ENCODE peak calls at places on chromosomes 16 and 17, in six cellular contexts. D is ovary, N is heart left ventricle, K is body of pancreas, G is tibial nerve, W is K562. R is an unnamed sample.

GRCh38 chr16:716768-717325 is 1.9 kb downstream of the METRN start:
- DNase-seq in D (no peak), N (no peak), K (no peak), G (no peak), W (no peak), R (no peak)

GRCh38 chr17:19265755-19266154 is 28.6 kb downstream of the EPN2 start:
- DNase-seq in D (no peak), N (no peak), K (no peak), G (no peak), W (no peak), R (no peak)

GRCh38 chr17:75910699-75911098 is 6.0 kb upstream of the MRPL38 start:
- DNase-seq in D (no peak), N (no peak), K (no peak), G (no peak), W (no peak), R (no peak)

GRCh38 chr16:2194852-2195315 is 1.5 kb downstream of the CASKIN1 start:
- DNase-seq in D (no peak), N (no peak), K (peak), G (no peak), W (no peak), R (no peak)

GRCh38 chr17:66548158-66548557 is 245.7 kb downstream of the PRKCA start:
- DNase-seq in D (no peak), N (no peak), K (no peak), G (no peak), W (no peak), R (no peak)

GRCh38 chr16:25289466-25289865 is 31.8 kb upstream of the ZKSCAN2 start:
- DNase-seq in D (no peak), N (no peak), K (no peak), G (no peak), W (no peak), R (no peak)

GRCh38 chr17:47726796-47727703 is 6.0 kb upstream of the TBX21 start:
- DNase-seq in D (peak), N (no peak), K (no peak), G (no peak), W (no peak), R (no peak)

GRCh38 chr16:3068486-3068885 is 3.0 kb downstream of the IL32 start:
- DNase-seq in D (no peak), N (no peak), K (no peak), G (no peak), W (no peak), R (no peak)

GRCh38 chr17:38728290-38728831 is 1.8 kb upstream of the CISD3 start:
- DNase-seq in D (no peak), N (no peak), K (no peak), G (no peak), W (no peak), R (no peak)

GRCh38 chr16:82653550-82654511 is 27.1 kb downstream of the CDH13 start:
- DNase-seq in D (no peak), N (no peak), K (no peak), G (no peak), W (no peak), R (peak)

GRCh38 chr16:66103245-66103644 is 263.2 kb upstream of the CDH5 start:
- DNase-seq in D (no peak), N (no peak), K (no peak), G (no peak), W (no peak), R (no peak)

GRCh38 chr17:39814497-39814896 is 49.6 kb downstream of the IKZF3 start:
- DNase-seq in D (no peak), N (no peak), K (no peak), G (no peak), W (no peak), R (no peak)

GRCh38 chr17:68048996-68049395 is 13.5 kb downstream of the KPNA2 start:
- DNase-seq in D (no peak), N (no peak), K (no peak), G (no peak), W (peak), R (no peak)

GRCh38 chr17:65730711-65731169 is 169.3 kb upstream of the AXIN2 start:
- DNase-seq in D (no peak), N (no peak), K (peak), G (no peak), W (no peak), R (no peak)

GRCh38 chr16:50290856-50291255 is 24.5 kb downstream of the ADCY7 start:
- DNase-seq in D (no peak), N (no peak), K (no peak), G (no peak), W (no peak), R (no peak)
- TF ChIP-seq POLR2A in D (no peak), N (no peak), K (no peak), G (no peak), W (no peak), R (no peak)

GRCh38 chr16:69327585-69328310 is 2.6 kb downstream of the PDF start:
- DNase-seq in D (no peak), N (no peak), K (no peak), G (no peak), W (no peak), R (no peak)

GRCh38 chr16:69328854-69329316 is 1.5 kb downstream of the PDF start:
- DNase-seq in D (no peak), N (no peak), K (no peak), G (no peak), W (no peak), R (no peak)

GRCh38 chr16:69329369-69330285 is 761 bp downstream of the PDF start:
- DNase-seq in D (peak), N (no peak), K (peak), G (no peak), W (no peak), R (peak)

GRCh38 chr16:69326172-69326873 is 4.1 kb downstream of the PDF start:
- DNase-seq in D (no peak), N (no peak), K (peak), G (no peak), W (no peak), R (no peak)

GRCh38 chr16:69330286-69331109 is at the start of gene PDF:
- DNase-seq in D (peak), N (peak), K (peak), G (peak), W (peak), R (peak)
- TF ChIP-seq POLR2A in D (peak), N (peak), K (peak), G (peak), W (peak), R (peak)

GRCh38 chr17:35801583-35802224 is 6.3 kb upstream of the MMP28 start:
- DNase-seq in D (peak), N (peak), K (peak), G (peak), W (no peak), R (no peak)

GRCh38 chr17:35808962-35809854 is at the start of gene TAF15:
- DNase-seq in D (peak), N (peak), K (peak), G (peak), W (peak), R (peak)

GRCh38 chr17:35808240-35808961 is 883 bp upstream of the TAF15 start:
- DNase-seq in D (no peak), N (no peak), K (no peak), G (no peak), W (no peak), R (no peak)

GRCh38 chr17:35807371-35808144 is 1.7 kb upstream of the TAF15 start:
- DNase-seq in D (no peak), N (no peak), K (no peak), G (no peak), W (no peak), R (no peak)

GRCh38 chr17:35804658-35805192 is 4.6 kb upstream of the TAF15 start:
- DNase-seq in D (no peak), N (no peak), K (peak), G (peak), W (peak), R (peak)
- TF ChIP-seq POLR2A in D (no peak), N (no peak), K (peak), G (no peak), W (no peak), R (no peak)

DNA sequence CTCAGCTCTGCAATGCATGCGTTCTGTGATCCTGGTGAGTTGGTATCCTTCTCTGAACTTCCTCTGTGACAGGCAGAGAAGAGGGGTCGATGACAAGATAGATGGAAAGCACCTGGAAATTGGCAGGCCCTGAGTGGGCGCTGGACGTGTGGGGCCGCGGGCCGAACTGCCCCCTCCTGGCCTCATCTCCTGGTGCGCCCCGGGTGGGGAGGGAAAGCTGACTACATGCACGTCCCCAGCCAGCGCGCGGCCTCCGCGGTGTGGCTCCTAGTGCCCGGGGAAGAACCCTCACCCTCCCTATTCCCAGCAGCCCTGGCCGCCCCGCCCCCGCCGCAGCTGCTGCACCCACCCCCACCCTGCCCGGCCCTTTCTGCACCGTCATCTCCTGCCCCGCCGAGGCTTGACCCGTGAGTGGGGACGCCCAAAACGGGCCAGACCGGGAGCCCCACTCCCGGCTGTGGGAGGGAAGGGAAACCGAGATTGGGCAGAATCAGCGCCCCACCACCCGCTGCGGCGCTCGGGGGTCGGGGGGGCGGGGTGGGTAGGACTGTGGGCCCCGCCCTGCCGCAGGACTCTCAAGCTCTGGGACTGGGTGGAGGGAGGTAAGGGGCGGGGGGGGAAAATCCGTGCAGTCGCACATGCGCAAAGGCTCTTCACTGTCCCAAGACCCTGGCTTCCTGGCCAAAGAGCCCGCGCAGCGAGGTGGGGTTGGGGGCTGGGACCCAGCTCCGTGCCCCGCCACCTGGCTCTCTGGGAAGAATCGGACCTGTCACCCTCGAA is at the start of gene NOL3:
- DNase-seq in D (peak), N (peak), K (peak), G (peak), W (peak), R (peak)
- TF ChIP-seq POLR2A in D (no peak), N (peak), K (peak), G (peak), W (no peak), R (peak)

R was measured in H54.